ENCODE peak calls at places on chromosomes 2 and 18, in eight cellular contexts. P, S, V, O, H, M, G and N are unnamed samples.

GRCh38 chr2:37641582-37642111 is 29.8 kb downstream of the CDC42EP3 start:
- DNase-seq in P (no peak), S (no peak), V (no peak), O (no peak), H (peak; percentile 82), M (no peak), G (no peak), N (peak; percentile 52)

GRCh38 chr2:240024766-240025165 is 376 bp downstream of the NDUFA10 start:
- DNase-seq in P (no peak), S (no peak), V (peak; percentile 22), O (no peak), H (no peak), M (no peak), G (no peak), N (no peak)

GRCh38 chr2:210617318-210617717 is 60.9 kb downstream of the CPS1 start:
- DNase-seq in P (no peak), S (no peak), V (no peak), O (no peak), H (no peak), M (no peak), G (no peak), N (no peak)

GRCh38 chr2:163877316-163877715 is 141.5 kb upstream of the FIGN start:
- DNase-seq in P (no peak), S (no peak), V (no peak), O (no peak), H (peak; percentile 0), M (no peak), G (peak; percentile 16), N (no peak)

GRCh38 chr18:59451073-59451472 is 92.0 kb upstream of the LMAN1 start:
- DNase-seq in P (no peak), S (no peak), V (no peak), O (no peak), H (no peak), M (no peak), G (no peak), N (no peak)

GRCh38 chr2:119422521-119422920 is 9.1 kb upstream of the TMEM37 start:
- DNase-seq in P (no peak), S (no peak), V (no peak), O (no peak), H (no peak), M (no peak), G (no peak), N (no peak)

GRCh38 chr2:86518498-86518897 is 44.7 kb downstream of the CHMP3 start:
- DNase-seq in P (peak; percentile 53), S (no peak), V (peak; percentile 28), O (no peak), H (no peak), M (no peak), G (no peak), N (no peak)

GRCh38 chr2:53075760-53076159 is 691.8 kb upstream of the CHAC2 start:
- DNase-seq in P (no peak), S (no peak), V (no peak), O (no peak), H (no peak), M (no peak), G (no peak), N (no peak)

GRCh38 chr2:71696381-71696780 is 243.0 kb downstream of the DYSF start:
- DNase-seq in P (no peak), S (no peak), V (no peak), O (no peak), H (no peak), M (no peak), G (no peak), N (no peak)

GRCh38 chr18:2425426-2426317 is 145.6 kb downstream of the METTL4 start:
- DNase-seq in P (no peak), S (no peak), V (no peak), O (no peak), H (peak; percentile 28), M (no peak), G (no peak), N (no peak)

GRCh38 chr2:47300609-47301276 is 102.2 kb upstream of the MSH2 start:
- DNase-seq in P (no peak), S (no peak), V (no peak), O (no peak), H (no peak), M (peak; percentile 27), G (no peak), N (no peak)
- H3K4me3 ChIP-seq in P (no peak overlapping the region), S (no peak overlapping the region), V (no peak overlapping the region), O (no peak overlapping the region), H (no peak overlapping the region), M (no peak overlapping the region), G (no peak overlapping the region), N (no peak overlapping the region)

DNA sequence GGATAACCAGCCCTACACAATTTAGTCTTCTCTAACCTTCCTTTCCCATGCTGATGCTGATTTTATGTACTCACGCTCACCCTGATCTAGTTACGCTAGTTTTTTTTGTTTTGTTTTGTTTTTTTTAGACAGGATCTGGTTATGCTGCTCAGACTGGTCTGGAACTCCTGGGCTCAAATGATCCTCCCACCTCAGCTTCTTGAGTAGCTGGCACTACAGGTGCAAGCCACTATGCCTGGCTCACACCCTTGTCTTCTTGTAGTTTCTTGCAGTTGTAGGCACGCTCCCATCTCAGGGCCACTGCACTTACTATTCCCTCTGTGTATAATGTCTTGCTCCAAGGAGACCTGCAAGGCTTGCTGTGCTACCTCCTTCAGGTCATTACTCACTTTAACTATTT is 6.2 kb downstream of the PELI1 start:
- DNase-seq in P (no peak), S (no peak), V (no peak), O (no peak), H (no peak), M (no peak), G (no peak), N (no peak)
- H3K4me3 ChIP-seq in P (no peak overlapping the region), S (no peak overlapping the region), V (no peak overlapping the region), O (no peak overlapping the region), H (no peak overlapping the region), M (no peak overlapping the region), G (no peak overlapping the region), N (no peak overlapping the region)

DNA sequence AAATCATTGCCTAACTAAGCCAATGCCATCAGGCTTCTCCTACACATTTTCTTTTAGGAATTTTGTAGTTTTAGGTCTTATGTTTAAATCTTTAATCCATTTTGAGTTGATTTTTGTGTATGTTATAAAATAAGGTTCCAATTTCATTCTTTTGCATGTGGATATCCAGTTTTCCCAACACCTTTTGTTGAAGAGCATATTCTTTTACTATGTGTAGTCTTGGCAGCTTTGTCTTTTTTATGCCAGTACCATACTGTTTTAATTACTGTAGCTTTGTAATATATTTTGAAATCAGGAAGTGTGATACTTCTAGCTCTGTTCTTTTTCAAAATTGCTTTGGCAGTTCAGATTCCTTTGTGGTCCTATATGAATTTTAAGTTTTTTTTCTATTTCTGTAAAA is 11.0 kb downstream of the FASTKD2 start:
- DNase-seq in P (no peak), S (no peak), V (no peak), O (no peak), H (no peak), M (no peak), G (no peak), N (no peak)
- H3K4me3 ChIP-seq in P (no peak overlapping the region), S (no peak overlapping the region), V (no peak overlapping the region), O (no peak overlapping the region), H (no peak overlapping the region), M (no peak overlapping the region), G (no peak overlapping the region), N (no peak overlapping the region)

GRCh38 chr2:177602611-177603164 is 210.1 kb downstream of the AGPS start:
- DNase-seq in P (no peak), S (no peak), V (peak; percentile 14), O (no peak), H (no peak), M (no peak), G (no peak), N (no peak)
- H3K4me3 ChIP-seq in P (no peak overlapping the region), S (no peak overlapping the region), V (no peak overlapping the region), O (no peak overlapping the region), H (no peak overlapping the region), M (no peak overlapping the region), G (no peak overlapping the region), N (no peak overlapping the region)

DNA sequence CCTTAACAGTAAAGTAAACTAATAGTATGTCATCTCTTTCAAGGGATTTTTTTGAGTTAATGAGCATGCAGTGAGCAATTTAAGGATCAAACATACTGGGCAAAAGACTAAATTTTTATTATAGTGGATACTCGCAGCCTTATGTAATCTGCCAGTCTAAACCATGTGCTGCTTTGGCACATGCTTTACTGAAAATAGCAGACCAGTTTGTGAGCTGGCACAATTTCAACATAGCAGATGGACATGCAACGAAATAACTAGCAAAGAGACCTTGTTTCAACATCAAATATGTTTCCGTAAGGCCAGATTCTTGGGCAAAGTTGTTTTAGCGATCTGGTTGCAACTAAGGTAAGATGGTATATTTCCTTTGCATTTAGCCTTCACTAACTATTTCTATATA is 807.3 kb downstream of the NR4A2 start:
- DNase-seq in P (no peak), S (no peak), V (no peak), O (no peak), H (no peak), M (no peak), G (no peak), N (no peak)
- H3K4me3 ChIP-seq in P (no peak overlapping the region), S (no peak overlapping the region), V (no peak overlapping the region), O (no peak overlapping the region), H (no peak overlapping the region), M (no peak overlapping the region), G (no peak overlapping the region), N (no peak overlapping the region)